ENCODE peak calls at places on chromosomes 6 and 20, in nine cellular contexts. T is keratinocyte; U is CD8-positive, alpha-beta memory T cell; E is body of pancreas; S is gastrocnemius medialis; M is Peyer's patch; V is esophagus squamous epithelium; Z is mammary epithelial cell; C is endodermal cell. R is an unnamed sample. For H3K27me3 and H3K36me3, the result is how much of the 10 kb centered on the place peaks cover.

GRCh38 chr6:3956054-3956453 is 106.9 kb downstream of the FAM50B start:
- DNase-seq in C (no peak), Z (peak), E (peak), V (no peak), U (no peak), M (no peak), T (peak), S (no peak), R (no peak)

GRCh38 chr6:106642476-106642875 is 13.1 kb downstream of the QRSL1 start:
- DNase-seq in E (no peak), C (no peak), T (no peak), S (no peak), M (no peak), V (no peak), Z (no peak), U (no peak), R (no peak)

GRCh38 chr20:12053348-12053747 is 135.7 kb downstream of the BTBD3 start:
- DNase-seq in E (no peak), C (no peak), M (no peak), U (no peak), S (no peak), Z (peak), V (no peak), T (peak), R (no peak)

GRCh38 chr6:28537509-28538140 is 11.9 kb downstream of the GPX5 start:
- DNase-seq in Z (peak), M (no peak), T (peak), C (peak), S (no peak), V (no peak), E (no peak), U (peak), R (no peak)

GRCh38 chr20:6588296-6588695 is 179.2 kb upstream of the BMP2 start:
- DNase-seq in V (no peak), M (no peak), C (no peak), Z (peak), S (no peak), U (no peak), E (peak), T (no peak), R (no peak)

GRCh38 chr20:53621482-53622246 is 28.0 kb upstream of the ZNF217 start:
- DNase-seq in S (peak), Z (peak), M (no peak), E (peak), U (no peak), V (no peak), C (peak), T (peak), R (no peak)

GRCh38 chr20:4951299-4951698 is 50.0 kb downstream of the SLC23A2 start:
- DNase-seq in M (no peak), C (no peak), E (no peak), Z (peak), S (no peak), U (no peak), V (no peak), T (peak), R (no peak)

GRCh38 chr6:16108996-16109658 is 19.8 kb upstream of the MYLIP start:
- DNase-seq in S (no peak), U (no peak), T (no peak), E (peak), M (no peak), V (no peak), C (no peak), Z (no peak), R (no peak)

GRCh38 chr6:158441639-158442308 is 118.1 kb upstream of the TMEM181 start:
- DNase-seq in T (no peak), S (no peak), E (no peak), U (no peak), Z (no peak), V (no peak), M (no peak), C (no peak), R (no peak)

GRCh38 chr6:15089569-15090144 is 156.2 kb upstream of the JARID2 start:
- DNase-seq in C (no peak), Z (no peak), V (no peak), U (no peak), S (peak), M (no peak), T (no peak), E (peak), R (no peak)

GRCh38 chr6:169577236-169577635 is 124.6 kb downstream of the WDR27 start:
- DNase-seq in M (no peak), S (no peak), T (no peak), E (no peak), U (no peak), C (no peak), V (no peak), Z (no peak), R (peak)

GRCh38 chr6:129345890-129346289 is 364.1 kb downstream of the ARHGAP18 start:
- DNase-seq in V (no peak), C (no peak), M (no peak), Z (peak), E (no peak), T (no peak), U (no peak), S (no peak), R (no peak)

GRCh38 chr6:161068296-161068695 is 76.7 kb downstream of the MAP3K4 start:
- DNase-seq in V (no peak), S (no peak), M (no peak), C (no peak), U (no peak), Z (no peak), E (no peak), T (no peak), R (no peak)

GRCh38 chr6:22764521-22764920 is 195.2 kb downstream of the HDGFL1 start:
- DNase-seq in V (no peak), C (no peak), Z (peak), U (no peak), E (no peak), S (no peak), T (no peak), M (no peak), R (no peak)

GRCh38 chr20:49724637-49725606 is 11.2 kb upstream of the B4GALT5 start:
- DNase-seq in M (no peak), V (no peak), T (no peak), C (no peak), U (no peak), E (peak), Z (peak), S (peak), R (no peak)

GRCh38 chr6:111657146-111657545 is 51.5 kb upstream of the TRAF3IP2 start:
- DNase-seq in C (no peak), U (no peak), S (no peak), M (no peak), T (no peak), Z (peak), V (no peak), E (no peak), R (no peak)

GRCh38 chr6:168838000-168838399 is 397.0 kb downstream of the SMOC2 start:
- DNase-seq in Z (no peak), C (no peak), S (no peak), E (no peak), U (no peak), T (no peak), V (no peak), M (no peak), R (no peak)

GRCh38 chr6:31116661-31117385 is 2.2 kb downstream of the PSORS1C1 start:
- DNase-seq in V (no peak), U (no peak), T (no peak), E (no peak), S (no peak), M (no peak), C (no peak), Z (no peak), R (no peak)

GRCh38 chr6:159941286-159942113 is 27.4 kb upstream of the IGF2R start:
- DNase-seq in C (no peak), T (no peak), M (no peak), E (no peak), S (no peak), V (no peak), U (peak), Z (peak), R (no peak)

GRCh38 chr20:667351-668034 is 8.1 kb downstream of the SCRT2 start:
- DNase-seq in T (no peak), V (no peak), U (no peak), E (peak), Z (no peak), M (peak), C (peak), S (peak), R (peak)

GRCh38 chr20:668050-668449 is 7.6 kb downstream of the SCRT2 start:
- DNase-seq in C (no peak), E (no peak), Z (no peak), V (no peak), T (no peak), U (no peak), S (no peak), M (no peak), R (no peak)

GRCh38 chr20:668638-669037 is 7.0 kb downstream of the SCRT2 start:
- DNase-seq in V (no peak), C (peak), E (no peak), S (no peak), U (no peak), Z (no peak), M (no peak), T (no peak), R (no peak)

GRCh38 chr20:671252-672030 is 4.2 kb downstream of the SCRT2 start:
- DNase-seq in Z (no peak), E (no peak), C (no peak), T (no peak), V (no peak), S (no peak), U (no peak), M (no peak), R (no peak)

GRCh38 chr20:669573-669972 is 6.0 kb downstream of the SCRT2 start:
- DNase-seq in U (no peak), C (no peak), M (no peak), T (no peak), E (no peak), S (no peak), Z (no peak), V (no peak), R (no peak)
- H3K27me3 ChIP-seq in U (under half), C (under half), M (under half), T (half or more), E (under half), S (under half), Z (under half), V (under half), R (under half)

DNA sequence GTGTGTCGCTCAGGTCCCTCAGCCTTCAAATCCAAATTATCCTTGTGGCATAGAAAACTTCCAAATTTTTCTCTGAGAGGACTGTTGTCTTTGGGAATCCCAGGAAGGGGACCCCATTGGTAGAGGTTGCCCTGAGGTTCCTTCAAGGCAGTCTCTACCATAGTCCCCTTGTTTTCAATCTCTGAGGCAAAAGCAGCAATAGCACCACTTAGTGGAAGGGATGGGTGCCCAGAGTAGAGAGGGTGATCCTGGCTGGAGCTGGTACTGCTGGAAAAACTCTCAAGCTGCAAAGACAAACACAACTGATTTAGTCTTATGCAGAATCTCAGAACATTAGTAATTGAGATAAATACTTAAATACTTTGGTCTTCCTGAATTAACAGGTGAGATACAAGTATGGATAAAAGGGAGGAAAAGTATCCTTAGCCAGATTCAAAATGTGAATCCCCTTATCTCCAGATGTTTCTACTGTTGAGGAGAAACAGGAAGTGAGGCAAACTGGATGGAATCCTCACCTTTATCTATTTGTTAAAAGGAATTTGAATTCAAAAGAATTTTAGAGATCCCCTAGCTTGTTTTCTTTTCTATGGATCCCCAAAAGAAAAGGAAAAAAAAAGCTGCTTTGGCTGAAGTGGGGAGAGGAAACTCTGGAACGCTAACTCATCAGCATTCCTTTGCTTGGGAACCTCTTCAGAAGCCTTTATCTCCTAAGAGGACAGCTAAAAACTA is 13.4 kb downstream of the ZNF318 start:
- DNase-seq in U (no peak), S (no peak), E (no peak), Z (no peak), M (no peak), T (no peak), V (no peak), C (peak), R (peak)
- H3K36me3 ChIP-seq in U (under half), S (under half), E (under half), Z (under half), M (under half), T (under half), V (under half), C (half or more), R (under half)

DNA sequence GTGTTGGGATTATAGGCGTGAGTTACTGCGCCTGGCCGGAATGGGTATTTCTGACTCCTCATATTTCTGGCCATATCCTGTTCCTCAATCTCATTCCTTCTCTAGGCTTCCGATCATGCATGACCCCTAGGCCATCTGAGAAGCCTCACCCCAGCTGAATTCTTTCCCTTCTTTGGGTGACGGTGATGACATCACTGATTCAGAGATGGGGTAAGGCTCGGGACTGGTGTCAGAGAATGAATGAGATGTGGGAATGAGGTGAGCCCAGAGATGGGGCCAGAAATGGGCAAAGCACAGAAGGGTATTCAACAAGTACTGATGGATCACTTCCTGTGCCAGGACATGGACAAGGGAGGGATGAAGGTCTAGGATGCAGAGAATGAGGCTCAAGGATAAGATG is 39.8 kb downstream of the KIAA0319 start:
- DNase-seq in U (no peak), T (no peak), E (no peak), M (no peak), C (no peak), V (no peak), S (no peak), Z (no peak), R (no peak)
- H3K4me3 ChIP-seq in U (no peak), T (no peak), E (no peak), M (no peak), C (no peak), V (no peak), S (no peak), Z (no peak), R (no peak)

DNA sequence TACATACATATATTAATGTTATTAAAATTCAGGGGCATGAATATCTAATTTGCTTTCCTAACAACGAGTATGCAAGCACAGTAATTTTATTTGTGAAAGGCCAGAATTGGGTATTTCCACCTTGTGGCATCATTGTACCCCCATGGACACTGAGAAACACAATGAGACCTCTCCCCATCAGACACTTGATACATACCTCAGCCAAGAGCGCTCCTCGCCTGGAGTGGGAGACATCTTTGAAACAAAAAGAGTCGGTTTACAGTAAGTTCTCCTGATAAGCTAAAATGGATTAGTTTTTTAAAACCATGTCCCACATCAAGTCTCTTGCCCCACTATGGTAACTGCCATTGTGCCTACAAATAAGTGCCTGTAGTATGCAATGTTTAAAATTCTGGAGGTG is 2.1 kb downstream of the CNR1 start:
- DNase-seq in T (no peak), C (no peak), S (no peak), U (no peak), E (no peak), Z (no peak), V (no peak), M (no peak), R (no peak)
- H3K27me3 ChIP-seq in T (half or more), C (under half), S (half or more), U (under half), E (under half), Z (under half), V (under half), M (under half), R (under half)

GRCh38 chr6:39873439-39873838 is 60.8 kb downstream of the MOCS1 start:
- DNase-seq in S (no peak), Z (no peak), C (no peak), T (no peak), M (no peak), E (no peak), U (no peak), V (no peak), R (no peak)
- H3K36me3 ChIP-seq in S (under half), Z (under half), C (under half), T (under half), M (under half), E (under half), U (under half), V (under half), R (under half)

GRCh38 chr20:3390759-3391500 is 16.5 kb downstream of the DNAAF9 start:
- DNase-seq in U (no peak), C (no peak), Z (no peak), V (no peak), M (no peak), T (no peak), E (no peak), S (no peak), R (no peak)
- H3K4me3 ChIP-seq in U (no peak), C (no peak), Z (no peak), V (no peak), M (no peak), T (no peak), E (no peak), S (no peak), R (no peak)

GRCh38 chr20:37643400-37643799 is 50.4 kb upstream of the CTNNBL1 start:
- DNase-seq in T (no peak), U (no peak), M (no peak), C (no peak), E (no peak), Z (no peak), V (no peak), S (no peak), R (no peak)
- H3K27me3 ChIP-seq in T (under half), U (under half), M (under half), C (under half), E (under half), Z (under half), V (under half), S (under half), R (under half)

R was measured in H7.